ENCODE peak calls at places on chromosomes 1 and 21, in eight cellular contexts. X, F, C, P, T, O, S and R are unnamed samples.

GRCh38 chr1:71294178-71294577 is 213.3 kb upstream of the ZRANB2 start:
- DNase-seq in X (no peak), S (no peak), F (peak; percentile 31), C (no peak), P (no peak), O (no peak), T (no peak), R (no peak)

GRCh38 chr1:36465731-36466369 is 1.7 kb upstream of the MRPS15 start:
- DNase-seq in C (no peak), S (no peak), O (no peak), T (no peak), F (peak; percentile 10), P (no peak), X (no peak), R (no peak)

GRCh38 chr1:12435639-12436344 is 182.2 kb downstream of the DHRS3 start:
- DNase-seq in C (peak; percentile 85), F (peak; percentile 58), S (peak; percentile 48), X (no peak), O (no peak), T (no peak), P (no peak), R (no peak)

GRCh38 chr1:246012271-246012854 is 494.7 kb downstream of the SMYD3 start:
- DNase-seq in P (no peak), S (peak; percentile 80), T (no peak), X (peak; percentile 16), O (no peak), C (peak; percentile 55), F (peak; percentile 73), R (no peak)

GRCh38 chr1:94081566-94082344 is 39.2 kb downstream of the ABCA4 start:
- DNase-seq in O (no peak), T (no peak), X (peak; percentile 98), P (no peak), F (peak; percentile 69), C (peak; percentile 35), S (peak; percentile 90), R (no peak)

GRCh38 chr1:212583643-212584042 is 24.9 kb upstream of the ATF3 start:
- DNase-seq in C (no peak), T (no peak), P (no peak), F (no peak), X (no peak), O (no peak), S (no peak), R (no peak)

GRCh38 chr1:98794196-98794886 is 132.8 kb downstream of the SNX7 start:
- DNase-seq in O (no peak), P (peak; percentile 33), F (peak; percentile 83), C (peak; percentile 73), S (peak; percentile 85), X (peak; percentile 60), T (peak; percentile 33), R (peak; percentile 58)

GRCh38 chr1:84298336-84298687 is 3.2 kb upstream of the SAMD13 start:
- DNase-seq in P (peak; percentile 45), X (peak; percentile 7), S (peak; percentile 37), F (peak; percentile 35), T (peak; percentile 55), C (peak; percentile 68), O (peak; percentile 58), R (no peak)

GRCh38 chr1:43522431-43522775 is 8.3 kb upstream of the PTPRF start:
- DNase-seq in C (no peak), S (no peak), F (no peak), O (no peak), T (no peak), P (no peak), X (no peak), R (no peak)

GRCh38 chr1:21671915-21672314 is 2.8 kb upstream of the RAP1GAP start:
- DNase-seq in X (no peak), F (no peak), T (no peak), C (no peak), S (no peak), O (no peak), P (no peak), R (no peak)

GRCh38 chr1:3831689-3832088 is 25.3 kb downstream of the CEP104 start:
- DNase-seq in P (no peak), O (no peak), F (no peak), X (no peak), S (no peak), C (no peak), T (no peak), R (no peak)

DNA sequence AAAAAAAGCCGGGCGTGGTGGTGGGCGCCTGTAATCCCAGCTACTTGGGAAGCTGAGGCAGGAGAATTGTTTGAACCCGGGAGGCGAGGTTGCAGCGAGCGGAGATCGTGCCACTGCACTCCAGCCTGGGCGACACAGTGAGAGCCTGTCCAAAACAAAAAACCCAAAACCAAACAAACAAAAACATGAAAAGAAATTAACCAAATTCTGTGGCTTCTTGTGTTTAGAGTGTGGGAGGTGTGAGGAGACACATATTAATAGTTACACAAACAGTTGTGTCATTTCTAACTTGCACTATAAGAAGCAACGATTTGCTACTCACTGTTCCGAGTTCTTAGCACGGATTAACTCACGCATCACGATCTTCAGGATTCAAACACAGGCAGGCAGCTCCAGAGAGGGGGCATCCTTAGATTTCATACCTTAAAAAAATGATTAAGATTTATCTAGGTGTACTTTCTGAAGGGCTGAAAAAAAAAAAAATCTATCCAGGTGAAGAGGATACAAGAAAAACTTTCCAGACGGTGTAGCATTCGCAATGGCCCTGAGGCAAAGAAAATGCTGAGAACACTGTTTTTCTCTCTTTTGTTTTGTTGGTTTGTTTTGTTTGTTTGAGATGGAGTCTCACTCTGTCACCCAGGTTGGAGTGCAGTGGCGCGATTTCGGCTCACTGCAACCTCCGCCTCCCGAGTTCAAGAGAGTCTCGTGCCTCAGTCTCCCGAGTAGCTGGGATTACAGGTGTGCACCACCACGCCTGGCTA is 713 bp upstream of the HMGCL start:
- DNase-seq in T (no peak), X (no peak), O (no peak), P (no peak), S (no peak), F (no peak), C (no peak), R (no peak)
- H3K4me3 ChIP-seq in T (peak overlapping the region; percentile 99), X (peak overlapping the region; percentile 77), O (peak overlapping the region; percentile 85), P (peak overlapping the region; percentile 99), S (peak overlapping the region; percentile 100), F (peak overlapping the region; percentile 85), C (peak overlapping the region; percentile 82), R (peak overlapping the region; percentile 93)

DNA sequence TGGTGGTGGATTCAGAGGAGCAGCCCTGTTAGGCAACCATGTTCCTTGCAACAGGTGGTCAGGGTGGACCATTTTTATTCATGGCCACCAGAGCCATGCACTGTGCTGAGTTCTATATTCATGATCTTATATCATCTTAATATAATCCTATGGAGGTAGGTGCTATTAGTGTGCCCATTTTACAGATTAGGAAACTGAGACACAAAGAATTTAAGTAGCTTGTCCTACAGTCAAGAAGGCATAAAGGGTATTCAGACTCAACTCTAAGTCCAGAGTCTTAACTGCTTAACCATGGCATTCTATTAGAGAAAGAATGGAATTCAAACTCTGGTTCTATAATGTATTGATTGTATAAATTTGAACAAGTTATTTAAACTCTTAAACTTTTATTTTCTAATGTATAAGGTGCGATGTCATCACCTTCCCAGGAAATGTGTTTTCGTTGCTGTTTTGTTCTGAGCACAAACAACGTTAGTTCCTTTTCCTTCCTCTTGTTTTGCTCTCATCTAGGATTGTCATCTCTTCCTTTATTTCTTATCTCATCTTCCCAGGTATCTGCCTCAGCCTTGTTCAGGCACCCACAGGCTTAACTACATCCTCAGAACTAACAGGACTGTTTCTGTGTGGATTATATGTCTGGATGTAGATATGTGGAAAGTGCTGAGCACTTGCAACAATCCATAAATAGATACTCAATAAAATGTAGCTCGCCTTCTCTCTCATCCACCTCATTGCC is 207.0 kb downstream of the NFIA start:
- DNase-seq in X (no peak), C (no peak), O (no peak), T (no peak), P (no peak), S (no peak), F (no peak), R (no peak)
- H3K4me3 ChIP-seq in X (no peak overlapping the region), C (no peak overlapping the region), O (no peak overlapping the region), T (no peak overlapping the region), P (no peak overlapping the region), S (no peak overlapping the region), F (no peak overlapping the region), R (no peak overlapping the region)

GRCh38 chr21:46188226-46189212 is 4.3 kb upstream of the SPATC1L start:
- DNase-seq in O (peak; percentile 62), F (peak; percentile 85), X (peak; percentile 50), T (no peak), S (peak; percentile 62), C (peak; percentile 54), P (peak; percentile 15), R (peak; percentile 80)
- H3K4me3 ChIP-seq in O (no peak overlapping the region), F (no peak overlapping the region), X (no peak overlapping the region), T (no peak overlapping the region), S (no peak overlapping the region), C (no peak overlapping the region), P (no peak overlapping the region), R (peak overlapping the region; percentile 21)

GRCh38 chr1:110714419-110715107 is 39.8 kb upstream of the KCNA3 start:
- DNase-seq in F (no peak), P (no peak), X (no peak), S (no peak), T (no peak), O (no peak), C (no peak), R (no peak)

GRCh38 chr1:110707257-110707656 is 32.5 kb upstream of the KCNA3 start:
- DNase-seq in F (no peak), P (no peak), S (no peak), X (no peak), T (no peak), O (no peak), C (no peak), R (no peak)

GRCh38 chr1:110708968-110709367 is 34.2 kb upstream of the KCNA3 start:
- DNase-seq in F (no peak), T (no peak), S (no peak), P (no peak), O (no peak), C (no peak), X (no peak), R (no peak)
- H3K4me3 ChIP-seq in F (no peak overlapping the region), T (no peak overlapping the region), S (no peak overlapping the region), P (no peak overlapping the region), O (no peak overlapping the region), C (no peak overlapping the region), X (no peak overlapping the region), R (no peak overlapping the region)